ENCODE peak calls at places on chromosomes 1 and 21, in five cellular contexts. R is stimulated activated CD4-positive, alpha-beta T cell treated with anti-CD3 and anti-CD28 coated beads, Interleukin-2, amount 100 ng/mL, for 24 hours; T is Right ventricle myocardium inferior; W is globus pallidus; G is CD4-positive, CD25-positive, alpha-beta regulatory T cell. I is an unnamed sample.

GRCh38 chr1:224433671-224434446 is 738 bp downstream of the WDR26 start:
- DNase-seq in R (peak), T (peak), W (peak), G (peak), I (no peak)

GRCh38 chr1:93798301-93798700 is 80.7 kb downstream of the DNTTIP2 start:
- DNase-seq in R (no peak), T (no peak), W (no peak), G (no peak), I (peak)

GRCh38 chr1:236129315-236129714 is 13.0 kb upstream of the GPR137B start:
- DNase-seq in R (no peak), T (no peak), W (peak), G (no peak), I (no peak)

GRCh38 chr1:168939131-168939946 is 167.2 kb upstream of the ATP1B1 start:
- DNase-seq in R (no peak), T (no peak), W (no peak), G (no peak), I (no peak)

GRCh38 chr1:47405697-47406096 is 10.4 kb upstream of the FOXE3 start:
- DNase-seq in R (no peak), T (no peak), W (no peak), G (no peak), I (no peak)

GRCh38 chr21:26412831-26413329 is 160.2 kb downstream of the CYYR1 start:
- DNase-seq in R (no peak), T (no peak), W (no peak), G (no peak), I (no peak)

GRCh38 chr1:197924516-197925123 is 7.4 kb downstream of the LHX9 start:
- DNase-seq in R (no peak), T (no peak), W (no peak), G (no peak), I (peak)

GRCh38 chr1:183877321-183877720 is 72.4 kb downstream of the RGL1 start:
- DNase-seq in R (no peak), T (no peak), W (peak), G (no peak), I (no peak)

GRCh38 chr1:233393084-233393840 is 65.7 kb downstream of the MAP3K21 start:
- DNase-seq in R (no peak), T (no peak), W (no peak), G (no peak), I (no peak)

GRCh38 chr1:19179597-19180271 is 30.3 kb downstream of the UBR4 start:
- DNase-seq in R (peak), T (no peak), W (no peak), G (no peak), I (peak)

GRCh38 chr1:7093297-7093696 is 308.0 kb downstream of the CAMTA1 start:
- DNase-seq in R (no peak), T (no peak), W (no peak), G (no peak), I (no peak)

GRCh38 chr1:18965206-18966173 is 9.0 kb upstream of the IFFO2 start:
- DNase-seq in R (peak), T (no peak), W (no peak), G (no peak), I (no peak)

GRCh38 chr1:11908139-11909021 is 17.8 kb downstream of the KIAA2013 start:
- DNase-seq in R (peak), T (peak), W (peak), G (peak), I (peak)

GRCh38 chr1:38735651-38736161 is 123.9 kb downstream of the RRAGC start:
- DNase-seq in R (no peak), T (no peak), W (no peak), G (no peak), I (no peak)

GRCh38 chr1:241589524-241589923 is 50.6 kb downstream of the CHML start:
- DNase-seq in R (no peak), T (no peak), W (no peak), G (no peak), I (no peak)

GRCh38 chr1:185996211-185996610 is 262.0 kb downstream of the HMCN1 start:
- DNase-seq in R (no peak), T (peak), W (no peak), G (no peak), I (peak)

GRCh38 chr1:56577859-56578663 is 1.3 kb downstream of the PLPP3 start:
- DNase-seq in R (peak), T (peak), W (no peak), G (no peak), I (no peak)

GRCh38 chr1:231443363-231443762 is 21.3 kb upstream of the EGLN1 start:
- DNase-seq in R (no peak), T (no peak), W (no peak), G (no peak), I (no peak)

GRCh38 chr1:1013105-1013921 is at the start of gene ISG15:
- DNase-seq in R (peak), T (peak), W (peak), G (peak), I (peak)

GRCh38 chr1:77322061-77322900 is 40.5 kb downstream of the AK5 start:
- DNase-seq in R (no peak), T (no peak), W (no peak), G (no peak), I (peak)

GRCh38 chr21:36384885-36385232 is 333 bp upstream of the CHAF1B start:
- DNase-seq in R (no peak), T (no peak), W (no peak), G (no peak), I (no peak)

GRCh38 chr1:206685256-206685748 is 597 bp downstream of the MAPKAPK2 start:
- DNase-seq in R (peak), T (no peak), W (peak), G (peak), I (no peak)

GRCh38 chr1:155893389-155894142 is 17.6 kb downstream of the RIT1 start:
- DNase-seq in R (no peak), T (no peak), W (no peak), G (no peak), I (no peak)

GRCh38 chr1:143718524-143718923 is 253.3 kb downstream of the FAM72C start:
- DNase-seq in R (no peak), T (no peak), W (no peak), G (no peak), I (no peak)

GRCh38 chr1:17136145-17136544 is 16.9 kb upstream of the PADI2 start:
- DNase-seq in R (no peak), T (no peak), W (no peak), G (no peak), I (no peak)

GRCh38 chr21:33434770-33435360 is 31.7 kb downstream of the IFNGR2 start:
- DNase-seq in R (peak), T (no peak), W (no peak), G (no peak), I (peak)

GRCh38 chr1:29197590-29197924 is 15.9 kb upstream of the SRSF4 start:
- DNase-seq in R (peak), T (no peak), W (no peak), G (no peak), I (no peak)

GRCh38 chr21:43805275-43805800 is 16.0 kb downstream of the RRP1 start:
- DNase-seq in R (no peak), T (peak), W (no peak), G (no peak), I (no peak)

GRCh38 chr1:234919061-234919755 is 209.4 kb downstream of the TOMM20 start:
- DNase-seq in R (no peak), T (no peak), W (peak), G (no peak), I (no peak)

GRCh38 chr1:26780344-26780957 is 7.3 kb upstream of the PIGV start:
- DNase-seq in R (no peak), T (no peak), W (no peak), G (no peak), I (no peak)

GRCh38 chr1:181083842-181084605 is 4.5 kb upstream of the IER5 start:
- DNase-seq in R (no peak), T (no peak), W (peak), G (peak), I (no peak)

GRCh38 chr1:186374313-186375151 is 521 bp downstream of the TPR start:
- DNase-seq in R (peak), T (no peak), W (no peak), G (peak), I (peak)

GRCh38 chr1:67970088-67970487 is 80.3 kb downstream of the DIRAS3 start:
- DNase-seq in R (no peak), T (no peak), W (no peak), G (no peak), I (peak)

GRCh38 chr1:216119600-216119999 is 303.6 kb downstream of the USH2A start:
- DNase-seq in R (no peak), T (no peak), W (no peak), G (no peak), I (peak)

GRCh38 chr21:28069446-28069845 is 923.2 kb downstream of the LTN1 start:
- DNase-seq in R (no peak), T (no peak), W (peak), G (no peak), I (peak)